ENCODE peak calls at places on chromosome 14, in nine cellular contexts. One of them, this sample, is unnamed.

GRCh38 chr14:53152909-53153701 is at the start of gene DDHD1:
- DNase-seq in brain microvascular endothelial cell: peak
- DNase-seq in RWPE1: peak
- DNase-seq in right lobe of liver: peak
- DNase-seq in PC-3: peak
- DNase-seq in tibial artery: peak
- DNase-seq in cardiac fibroblast: peak
- DNase-seq in stomach: peak
- DNase-seq in AG09319: peak
- DNase-seq in this sample: peak

GRCh38 chr14:50964683-50965390 is 20.6 kb upstream of the PYGL start:
- DNase-seq in brain microvascular endothelial cell: peak
- DNase-seq in RWPE1: peak
- DNase-seq in right lobe of liver: no peak
- DNase-seq in PC-3: peak
- DNase-seq in tibial artery: peak
- DNase-seq in cardiac fibroblast: peak
- DNase-seq in stomach: peak
- DNase-seq in AG09319: peak
- DNase-seq in this sample: no peak

GRCh38 chr14:24406416-24406815 is 7.6 kb downstream of the NYNRIN start:
- DNase-seq in brain microvascular endothelial cell: no peak
- DNase-seq in RWPE1: no peak
- DNase-seq in right lobe of liver: no peak
- DNase-seq in PC-3: no peak
- DNase-seq in tibial artery: no peak
- DNase-seq in cardiac fibroblast: no peak
- DNase-seq in stomach: no peak
- DNase-seq in AG09319: no peak
- DNase-seq in this sample: no peak

GRCh38 chr14:104590240-104590965 is 10.8 kb downstream of the C14orf180 start:
- DNase-seq in brain microvascular endothelial cell: no peak
- DNase-seq in RWPE1: no peak
- DNase-seq in right lobe of liver: no peak
- DNase-seq in PC-3: no peak
- DNase-seq in tibial artery: no peak
- DNase-seq in cardiac fibroblast: no peak
- DNase-seq in stomach: no peak
- DNase-seq in AG09319: no peak
- DNase-seq in this sample: no peak

GRCh38 chr14:33343016-33343415 is 404.3 kb downstream of the NPAS3 start:
- DNase-seq in brain microvascular endothelial cell: peak
- DNase-seq in RWPE1: no peak
- DNase-seq in right lobe of liver: no peak
- DNase-seq in PC-3: peak
- DNase-seq in tibial artery: no peak
- DNase-seq in cardiac fibroblast: peak
- DNase-seq in stomach: no peak
- DNase-seq in AG09319: no peak
- DNase-seq in this sample: no peak

GRCh38 chr14:94337274-94337673 is 14.1 kb upstream of the SERPINA6 start:
- DNase-seq in brain microvascular endothelial cell: no peak
- DNase-seq in RWPE1: no peak
- DNase-seq in right lobe of liver: no peak
- DNase-seq in PC-3: peak
- DNase-seq in tibial artery: no peak
- DNase-seq in cardiac fibroblast: no peak
- DNase-seq in stomach: no peak
- DNase-seq in AG09319: no peak
- DNase-seq in this sample: no peak

GRCh38 chr14:73457050-73457934 is 1.1 kb downstream of the NUMB start:
- DNase-seq in brain microvascular endothelial cell: no peak
- DNase-seq in RWPE1: peak
- DNase-seq in right lobe of liver: peak
- DNase-seq in PC-3: peak
- DNase-seq in tibial artery: peak
- DNase-seq in cardiac fibroblast: no peak
- DNase-seq in stomach: peak
- DNase-seq in AG09319: no peak
- DNase-seq in this sample: no peak

GRCh38 chr14:51491776-51492175 is 159.9 kb upstream of the FRMD6 start:
- DNase-seq in brain microvascular endothelial cell: no peak
- DNase-seq in RWPE1: no peak
- DNase-seq in right lobe of liver: no peak
- DNase-seq in PC-3: no peak
- DNase-seq in tibial artery: no peak
- DNase-seq in cardiac fibroblast: no peak
- DNase-seq in stomach: no peak
- DNase-seq in AG09319: no peak
- DNase-seq in this sample: no peak

GRCh38 chr14:35121026-35121886 is 534 bp downstream of the PPP2R3C start:
- DNase-seq in brain microvascular endothelial cell: peak
- DNase-seq in RWPE1: peak
- DNase-seq in right lobe of liver: no peak
- DNase-seq in PC-3: no peak
- DNase-seq in tibial artery: no peak
- DNase-seq in cardiac fibroblast: peak
- DNase-seq in stomach: no peak
- DNase-seq in AG09319: no peak
- DNase-seq in this sample: no peak

GRCh38 chr14:83419420-83419819 is 1885.8 kb upstream of the SEL1L start:
- DNase-seq in brain microvascular endothelial cell: no peak
- DNase-seq in RWPE1: no peak
- DNase-seq in right lobe of liver: no peak
- DNase-seq in PC-3: no peak
- DNase-seq in tibial artery: no peak
- DNase-seq in cardiac fibroblast: no peak
- DNase-seq in stomach: no peak
- DNase-seq in AG09319: no peak
- DNase-seq in this sample: no peak

GRCh38 chr14:33675415-33676130 is 275.3 kb downstream of the EGLN3 start:
- DNase-seq in brain microvascular endothelial cell: no peak
- DNase-seq in RWPE1: no peak
- DNase-seq in right lobe of liver: no peak
- DNase-seq in PC-3: peak
- DNase-seq in tibial artery: no peak
- DNase-seq in cardiac fibroblast: no peak
- DNase-seq in stomach: no peak
- DNase-seq in AG09319: no peak
- DNase-seq in this sample: no peak

GRCh38 chr14:104999361-104999760 is 13.8 kb downstream of the CLBA1 start:
- DNase-seq in brain microvascular endothelial cell: no peak
- DNase-seq in RWPE1: no peak
- DNase-seq in right lobe of liver: no peak
- DNase-seq in PC-3: no peak
- DNase-seq in tibial artery: no peak
- DNase-seq in cardiac fibroblast: no peak
- DNase-seq in stomach: no peak
- DNase-seq in AG09319: no peak
- DNase-seq in this sample: no peak

GRCh38 chr14:79598339-79598738 is 613.0 kb downstream of the DIO2 start:
- DNase-seq in brain microvascular endothelial cell: peak
- DNase-seq in RWPE1: no peak
- DNase-seq in right lobe of liver: no peak
- DNase-seq in PC-3: peak
- DNase-seq in tibial artery: no peak
- DNase-seq in cardiac fibroblast: peak
- DNase-seq in stomach: no peak
- DNase-seq in AG09319: no peak
- DNase-seq in this sample: no peak

GRCh38 chr14:72869407-72870329 is 24.2 kb downstream of the DPF3 start:
- DNase-seq in brain microvascular endothelial cell: no peak
- DNase-seq in RWPE1: no peak
- DNase-seq in right lobe of liver: no peak
- DNase-seq in PC-3: no peak
- DNase-seq in tibial artery: no peak
- DNase-seq in cardiac fibroblast: no peak
- DNase-seq in stomach: no peak
- DNase-seq in AG09319: no peak
- DNase-seq in this sample: no peak

GRCh38 chr14:50488521-50488920 is 43.8 kb downstream of the MAP4K5 start:
- DNase-seq in brain microvascular endothelial cell: no peak
- DNase-seq in RWPE1: no peak
- DNase-seq in right lobe of liver: no peak
- DNase-seq in PC-3: no peak
- DNase-seq in tibial artery: no peak
- DNase-seq in cardiac fibroblast: no peak
- DNase-seq in stomach: no peak
- DNase-seq in AG09319: no peak
- DNase-seq in this sample: no peak

GRCh38 chr14:53144244-53144643 is 8.9 kb downstream of the DDHD1 start:
- DNase-seq in brain microvascular endothelial cell: no peak
- DNase-seq in RWPE1: no peak
- DNase-seq in right lobe of liver: no peak
- DNase-seq in PC-3: no peak
- DNase-seq in tibial artery: no peak
- DNase-seq in cardiac fibroblast: no peak
- DNase-seq in stomach: no peak
- DNase-seq in AG09319: no peak
- DNase-seq in this sample: peak

GRCh38 chr14:103095210-103095778 is 769 bp downstream of the EXOC3L4 start:
- DNase-seq in brain microvascular endothelial cell: no peak
- DNase-seq in RWPE1: no peak
- DNase-seq in right lobe of liver: peak
- DNase-seq in PC-3: no peak
- DNase-seq in tibial artery: no peak
- DNase-seq in cardiac fibroblast: no peak
- DNase-seq in stomach: no peak
- DNase-seq in AG09319: no peak
- DNase-seq in this sample: no peak

GRCh38 chr14:32303865-32304264 is 25.2 kb upstream of the AKAP6 start:
- DNase-seq in brain microvascular endothelial cell: no peak
- DNase-seq in RWPE1: no peak
- DNase-seq in right lobe of liver: peak
- DNase-seq in PC-3: no peak
- DNase-seq in tibial artery: no peak
- DNase-seq in cardiac fibroblast: no peak
- DNase-seq in stomach: no peak
- DNase-seq in AG09319: no peak
- DNase-seq in this sample: no peak

GRCh38 chr14:55221968-55222367 is 30.6 kb upstream of the DLGAP5 start:
- DNase-seq in brain microvascular endothelial cell: no peak
- DNase-seq in RWPE1: peak
- DNase-seq in right lobe of liver: no peak
- DNase-seq in PC-3: peak
- DNase-seq in tibial artery: no peak
- DNase-seq in cardiac fibroblast: no peak
- DNase-seq in stomach: no peak
- DNase-seq in AG09319: no peak
- DNase-seq in this sample: no peak
- TF ChIP-seq CTCF in brain microvascular endothelial cell: no peak
- TF ChIP-seq CTCF in RWPE1: no peak
- TF ChIP-seq CTCF in right lobe of liver: no peak
- TF ChIP-seq CTCF in PC-3: no peak
- TF ChIP-seq CTCF in tibial artery: no peak
- TF ChIP-seq CTCF in cardiac fibroblast: no peak
- TF ChIP-seq CTCF in stomach: no peak
- TF ChIP-seq CTCF in AG09319: no peak
- TF ChIP-seq CTCF in this sample: no peak

GRCh38 chr14:75084513-75084912 is 15.1 kb downstream of the ZC2HC1C start:
- DNase-seq in brain microvascular endothelial cell: no peak
- DNase-seq in RWPE1: peak
- DNase-seq in right lobe of liver: no peak
- DNase-seq in PC-3: peak
- DNase-seq in tibial artery: no peak
- DNase-seq in cardiac fibroblast: no peak
- DNase-seq in stomach: no peak
- DNase-seq in AG09319: no peak
- DNase-seq in this sample: no peak
- TF ChIP-seq CTCF in brain microvascular endothelial cell: no peak
- TF ChIP-seq CTCF in RWPE1: peak
- TF ChIP-seq CTCF in right lobe of liver: peak
- TF ChIP-seq CTCF in PC-3: peak
- TF ChIP-seq CTCF in tibial artery: no peak
- TF ChIP-seq CTCF in cardiac fibroblast: no peak
- TF ChIP-seq CTCF in stomach: no peak
- TF ChIP-seq CTCF in AG09319: peak
- TF ChIP-seq CTCF in this sample: no peak

GRCh38 chr14:22836301-22837058 is at the start of gene MMP14:
- DNase-seq in brain microvascular endothelial cell: peak
- DNase-seq in RWPE1: peak
- DNase-seq in right lobe of liver: no peak
- DNase-seq in PC-3: peak
- DNase-seq in tibial artery: peak
- DNase-seq in cardiac fibroblast: peak
- DNase-seq in stomach: peak
- DNase-seq in AG09319: peak
- DNase-seq in this sample: no peak
- TF ChIP-seq CTCF in brain microvascular endothelial cell: peak
- TF ChIP-seq CTCF in RWPE1: no peak
- TF ChIP-seq CTCF in right lobe of liver: no peak
- TF ChIP-seq CTCF in PC-3: peak
- TF ChIP-seq CTCF in tibial artery: peak
- TF ChIP-seq CTCF in cardiac fibroblast: peak
- TF ChIP-seq CTCF in stomach: no peak
- TF ChIP-seq CTCF in AG09319: peak
- TF ChIP-seq CTCF in this sample: no peak

GRCh38 chr14:90384543-90384911 is 12.3 kb upstream of the CALM1 start:
- DNase-seq in brain microvascular endothelial cell: no peak
- DNase-seq in RWPE1: no peak
- DNase-seq in right lobe of liver: no peak
- DNase-seq in PC-3: peak
- DNase-seq in tibial artery: no peak
- DNase-seq in cardiac fibroblast: no peak
- DNase-seq in stomach: no peak
- DNase-seq in AG09319: no peak
- DNase-seq in this sample: no peak

GRCh38 chr14:90381999-90382451 is 14.8 kb upstream of the CALM1 start:
- DNase-seq in brain microvascular endothelial cell: no peak
- DNase-seq in RWPE1: no peak
- DNase-seq in right lobe of liver: peak
- DNase-seq in PC-3: peak
- DNase-seq in tibial artery: peak
- DNase-seq in cardiac fibroblast: peak
- DNase-seq in stomach: peak
- DNase-seq in AG09319: no peak
- DNase-seq in this sample: no peak

GRCh38 chr14:90383731-90384542 is 12.9 kb upstream of the CALM1 start:
- DNase-seq in brain microvascular endothelial cell: peak
- DNase-seq in RWPE1: peak
- DNase-seq in right lobe of liver: peak
- DNase-seq in PC-3: peak
- DNase-seq in tibial artery: peak
- DNase-seq in cardiac fibroblast: peak
- DNase-seq in stomach: peak
- DNase-seq in AG09319: no peak
- DNase-seq in this sample: no peak

GRCh38 chr14:90382491-90383125 is 14.2 kb upstream of the CALM1 start:
- DNase-seq in brain microvascular endothelial cell: peak
- DNase-seq in RWPE1: peak
- DNase-seq in right lobe of liver: peak
- DNase-seq in PC-3: peak
- DNase-seq in tibial artery: peak
- DNase-seq in cardiac fibroblast: peak
- DNase-seq in stomach: peak
- DNase-seq in AG09319: no peak
- DNase-seq in this sample: peak

GRCh38 chr14:90383126-90383730 is 13.6 kb upstream of the CALM1 start:
- DNase-seq in brain microvascular endothelial cell: peak
- DNase-seq in RWPE1: peak
- DNase-seq in right lobe of liver: peak
- DNase-seq in PC-3: peak
- DNase-seq in tibial artery: peak
- DNase-seq in cardiac fibroblast: peak
- DNase-seq in stomach: peak
- DNase-seq in AG09319: peak
- DNase-seq in this sample: peak
- TF ChIP-seq CTCF in brain microvascular endothelial cell: no peak
- TF ChIP-seq CTCF in RWPE1: no peak
- TF ChIP-seq CTCF in right lobe of liver: peak
- TF ChIP-seq CTCF in PC-3: peak
- TF ChIP-seq CTCF in tibial artery: peak
- TF ChIP-seq CTCF in cardiac fibroblast: no peak
- TF ChIP-seq CTCF in stomach: no peak
- TF ChIP-seq CTCF in AG09319: no peak
- TF ChIP-seq CTCF in this sample: no peak